ENCODE peak calls at places on chromosomes 7 and 10, in six cellular contexts. G is activated CD4-positive, alpha-beta T cell treated with anti-CD3 and anti-CD28 coated beads, Interleukin-2, amount 50 U/mL, for 24 hours; Q is cardiac muscle cell; W is brain microvascular endothelial cell; U is CD8-positive, alpha-beta memory T cell; F is fibroblast of pulmonary artery. E is an unnamed sample.

GRCh38 chr10:109618748-109619147 is 304.6 kb downstream of the XPNPEP1 start:
- DNase-seq in W (no peak), F (no peak), U (no peak), Q (no peak), G (no peak), E (no peak)

GRCh38 chr10:33336606-33337334 is 2.3 kb upstream of the NRP1 start:
- DNase-seq in F (no peak), U (no peak), G (no peak), W (peak; percentile 51), Q (peak; percentile 63), E (no peak)

GRCh38 chr7:47337531-47337930 is 244.4 kb downstream of the TNS3 start:
- DNase-seq in G (no peak), W (no peak), F (no peak), U (no peak), Q (no peak), E (no peak)

GRCh38 chr7:46725136-46725535 is 804.1 kb upstream of the IGFBP3 start:
- DNase-seq in U (no peak), F (peak; percentile 14), G (no peak), Q (no peak), W (no peak), E (no peak)

GRCh38 chr7:116753130-116753529 is 81.1 kb downstream of the MET start:
- DNase-seq in U (no peak), F (no peak), W (no peak), Q (no peak), G (no peak), E (no peak)

GRCh38 chr10:71795248-71795647 is 21.9 kb upstream of the VSIR start:
- DNase-seq in W (peak; percentile 24), Q (peak; percentile 47), U (no peak), G (no peak), F (peak; percentile 50), E (no peak)

GRCh38 chr10:52541082-52541481 is 227.0 kb downstream of the DKK1 start:
- DNase-seq in W (no peak), Q (peak; percentile 43), F (peak; percentile 21), U (no peak), G (no peak), E (peak; percentile 68)

GRCh38 chr10:126290232-126290631 is 98.0 kb downstream of the ADAM12 start:
- DNase-seq in W (no peak), Q (no peak), G (no peak), F (no peak), U (no peak), E (no peak)

GRCh38 chr10:1189166-1190051 is 133.2 kb downstream of the WDR37 start:
- DNase-seq in F (no peak), U (no peak), W (no peak), G (no peak), Q (no peak), E (no peak)

GRCh38 chr10:46026106-46026505 is 4.3 kb downstream of the NCOA4 start:
- DNase-seq in F (no peak), G (no peak), Q (peak; percentile 51), U (no peak), W (no peak), E (no peak)

GRCh38 chr7:94410471-94411466 is 16.1 kb downstream of the COL1A2 start:
- DNase-seq in W (no peak), F (no peak), Q (no peak), U (no peak), G (no peak), E (no peak)

GRCh38 chr10:31464552-31464951 is 145.5 kb downstream of the ZEB1 start:
- DNase-seq in Q (no peak), U (no peak), F (no peak), G (no peak), W (no peak), E (no peak)

GRCh38 chr7:842436-843031 is 10.3 kb downstream of the SUN1 start:
- DNase-seq in Q (no peak), W (no peak), F (no peak), U (no peak), G (no peak), E (no peak)

GRCh38 chr10:98041352-98042043 is 11.1 kb upstream of the CRTAC1 start:
- DNase-seq in W (peak; percentile 60), Q (peak; percentile 74), G (peak; percentile 16), F (peak; percentile 66), U (peak; percentile 11), E (peak; percentile 20)

GRCh38 chr7:1959305-1959704 is 273.4 kb downstream of the MAD1L1 start:
- DNase-seq in F (no peak), W (no peak), Q (no peak), U (no peak), G (no peak), E (no peak)

GRCh38 chr7:108034586-108034985 is 31.6 kb upstream of the LAMB1 start:
- DNase-seq in W (no peak), U (no peak), Q (no peak), G (no peak), F (no peak), E (no peak)

GRCh38 chr7:140501941-140502340 is 22.6 kb upstream of the MKRN1 start:
- DNase-seq in F (no peak), W (no peak), Q (peak; percentile 10), U (no peak), G (no peak), E (no peak)

GRCh38 chr10:13758302-13758701 is 171.5 kb downstream of the PRPF18 start:
- DNase-seq in G (no peak), Q (peak; percentile 47), U (no peak), F (peak; percentile 62), W (peak; percentile 87), E (no peak)

GRCh38 chr10:44956176-44956575 is 3.4 kb upstream of the RASSF4 start:
- DNase-seq in W (no peak), Q (no peak), U (no peak), G (no peak), F (no peak), E (no peak)

GRCh38 chr10:63666836-63667383 is 145.7 kb downstream of the REEP3 start:
- DNase-seq in F (peak; percentile 96), Q (peak; percentile 96), U (no peak), G (no peak), W (peak; percentile 83), E (peak; percentile 94)

GRCh38 chr10:100909506-100910260 is 3.1 kb upstream of the SLF2 start:
- DNase-seq in F (peak; percentile 61), Q (peak; percentile 54), W (no peak), G (no peak), U (no peak), E (no peak)

GRCh38 chr10:125048101-125048864 is 106.4 kb downstream of the ZRANB1 start:
- DNase-seq in Q (peak; percentile 92), W (peak; percentile 89), G (peak; percentile 54), F (peak; percentile 93), U (peak; percentile 25), E (peak; percentile 75)

E was measured in fibroblast of the conjunctiva.